ENCODE peak calls at places on chromosome 2, in nine cellular contexts. One of them, this sample, is unnamed.

GRCh38 chr2:207768168-207768890 is 1.4 kb downstream of the FZD5 start:
- DNase-seq in spleen: peak
- DNase-seq in stomach: peak
- DNase-seq in HepG2: peak
- DNase-seq in Panc1: no peak
- DNase-seq in GM12891: no peak
- DNase-seq in GM23338: peak
- DNase-seq in SK-N-SH: peak
- DNase-seq in GM12892: peak
- DNase-seq in this sample: peak

GRCh38 chr2:141555876-141556470 is 574.8 kb downstream of the LRP1B start:
- DNase-seq in Panc1: no peak
- DNase-seq in spleen: no peak
- DNase-seq in HepG2: no peak
- DNase-seq in SK-N-SH: no peak
- DNase-seq in GM12891: no peak
- DNase-seq in GM23338: no peak
- DNase-seq in stomach: no peak
- DNase-seq in GM12892: no peak
- DNase-seq in this sample: no peak

GRCh38 chr2:151102196-151102692 is 159.4 kb downstream of the RBM43 start:
- DNase-seq in Panc1: no peak
- DNase-seq in spleen: no peak
- DNase-seq in SK-N-SH: peak
- DNase-seq in stomach: no peak
- DNase-seq in GM23338: no peak
- DNase-seq in HepG2: no peak
- DNase-seq in GM12892: no peak
- DNase-seq in GM12891: no peak
- DNase-seq in this sample: no peak

GRCh38 chr2:69955029-69955428 is 6.4 kb downstream of the ASPRV1 start:
- DNase-seq in stomach: no peak
- DNase-seq in spleen: no peak
- DNase-seq in Panc1: no peak
- DNase-seq in HepG2: peak
- DNase-seq in GM23338: no peak
- DNase-seq in GM12891: no peak
- DNase-seq in GM12892: no peak
- DNase-seq in SK-N-SH: no peak
- DNase-seq in this sample: no peak

GRCh38 chr2:100895402-100895801 is 75.5 kb downstream of the NPAS2 start:
- DNase-seq in GM12891: no peak
- DNase-seq in HepG2: no peak
- DNase-seq in spleen: no peak
- DNase-seq in Panc1: no peak
- DNase-seq in SK-N-SH: peak
- DNase-seq in stomach: peak
- DNase-seq in GM23338: no peak
- DNase-seq in GM12892: no peak
- DNase-seq in this sample: peak

GRCh38 chr2:55954306-55955035 is 30.9 kb upstream of the EFEMP1 start:
- DNase-seq in SK-N-SH: no peak
- DNase-seq in GM12892: no peak
- DNase-seq in HepG2: no peak
- DNase-seq in stomach: no peak
- DNase-seq in spleen: no peak
- DNase-seq in Panc1: no peak
- DNase-seq in GM23338: no peak
- DNase-seq in GM12891: no peak
- DNase-seq in this sample: no peak

GRCh38 chr2:170313636-170314348 is 135.8 kb downstream of the MYO3B start:
- DNase-seq in stomach: no peak
- DNase-seq in Panc1: no peak
- DNase-seq in GM12891: no peak
- DNase-seq in HepG2: no peak
- DNase-seq in SK-N-SH: no peak
- DNase-seq in GM23338: no peak
- DNase-seq in GM12892: no peak
- DNase-seq in spleen: no peak
- DNase-seq in this sample: no peak

GRCh38 chr2:196162586-196163180 is 8.7 kb downstream of the STK17B start:
- DNase-seq in GM12891: no peak
- DNase-seq in HepG2: no peak
- DNase-seq in GM23338: no peak
- DNase-seq in Panc1: no peak
- DNase-seq in stomach: no peak
- DNase-seq in spleen: no peak
- DNase-seq in SK-N-SH: no peak
- DNase-seq in GM12892: no peak
- DNase-seq in this sample: no peak

GRCh38 chr2:64488050-64488974 is 34.4 kb downstream of the LGALSL start:
- DNase-seq in Panc1: peak
- DNase-seq in SK-N-SH: peak
- DNase-seq in GM12892: peak
- DNase-seq in HepG2: peak
- DNase-seq in GM12891: peak
- DNase-seq in spleen: peak
- DNase-seq in GM23338: peak
- DNase-seq in stomach: peak
- DNase-seq in this sample: peak

GRCh38 chr2:196066794-196067382 is 1.7 kb downstream of the DNAH7 start:
- DNase-seq in stomach: no peak
- DNase-seq in Panc1: no peak
- DNase-seq in SK-N-SH: peak
- DNase-seq in spleen: no peak
- DNase-seq in HepG2: no peak
- DNase-seq in GM12891: no peak
- DNase-seq in GM23338: peak
- DNase-seq in GM12892: peak
- DNase-seq in this sample: no peak

GRCh38 chr2:109558076-109558882 is 55.5 kb downstream of the SEPTIN10 start:
- DNase-seq in GM12891: no peak
- DNase-seq in stomach: peak
- DNase-seq in HepG2: peak
- DNase-seq in spleen: no peak
- DNase-seq in GM12892: no peak
- DNase-seq in SK-N-SH: no peak
- DNase-seq in Panc1: peak
- DNase-seq in GM23338: peak
- DNase-seq in this sample: no peak

GRCh38 chr2:219609149-219609750 is 11.6 kb downstream of the STK11IP start:
- DNase-seq in GM23338: no peak
- DNase-seq in HepG2: no peak
- DNase-seq in spleen: no peak
- DNase-seq in SK-N-SH: no peak
- DNase-seq in stomach: no peak
- DNase-seq in GM12892: no peak
- DNase-seq in GM12891: no peak
- DNase-seq in Panc1: no peak
- DNase-seq in this sample: no peak

GRCh38 chr2:219611306-219611705 is 13.6 kb downstream of the STK11IP start:
- DNase-seq in GM12892: no peak
- DNase-seq in GM23338: no peak
- DNase-seq in stomach: no peak
- DNase-seq in SK-N-SH: no peak
- DNase-seq in HepG2: no peak
- DNase-seq in spleen: peak
- DNase-seq in GM12891: no peak
- DNase-seq in Panc1: no peak
- DNase-seq in this sample: no peak

GRCh38 chr2:219607931-219608330 is 10.3 kb downstream of the STK11IP start:
- DNase-seq in SK-N-SH: no peak
- DNase-seq in Panc1: no peak
- DNase-seq in HepG2: no peak
- DNase-seq in stomach: no peak
- DNase-seq in GM23338: no peak
- DNase-seq in GM12891: no peak
- DNase-seq in GM12892: no peak
- DNase-seq in spleen: peak
- DNase-seq in this sample: no peak

GRCh38 chr2:219605607-219605954 is 7.9 kb downstream of the STK11IP start:
- DNase-seq in GM23338: no peak
- DNase-seq in SK-N-SH: no peak
- DNase-seq in HepG2: no peak
- DNase-seq in stomach: no peak
- DNase-seq in spleen: peak
- DNase-seq in Panc1: no peak
- DNase-seq in GM12892: no peak
- DNase-seq in GM12891: no peak
- DNase-seq in this sample: no peak

DNA sequence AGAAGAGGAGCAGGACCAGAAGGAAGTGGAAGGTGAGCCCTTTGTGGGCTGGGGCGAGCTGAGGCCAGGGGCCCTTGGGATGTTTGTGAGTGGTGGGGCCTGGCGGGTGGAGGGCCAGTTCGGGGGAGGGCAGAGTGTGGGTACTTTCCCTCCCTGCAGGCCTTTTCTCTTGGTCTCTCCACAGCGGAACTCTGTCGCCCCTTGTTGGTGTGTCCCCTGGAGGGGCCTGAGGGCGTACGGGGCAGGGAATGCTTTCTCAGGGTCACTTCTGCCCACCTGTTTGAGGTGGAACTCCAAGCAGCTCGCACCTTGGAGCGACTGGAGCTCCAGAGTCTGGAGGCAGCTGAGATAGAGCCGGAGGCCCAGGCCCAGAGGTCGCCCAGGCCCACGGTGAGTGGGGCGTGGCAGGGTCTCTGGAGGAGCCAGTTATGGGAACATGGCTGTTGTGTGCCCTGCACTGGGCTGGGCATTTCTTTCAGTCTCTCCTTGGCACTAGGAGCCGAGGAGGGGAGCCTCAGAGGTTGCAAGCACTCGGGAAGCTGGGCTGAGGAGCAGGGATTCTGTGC is 10.8 kb downstream of the STK11IP start:
- DNase-seq in GM23338: no peak
- DNase-seq in HepG2: no peak
- DNase-seq in Panc1: no peak
- DNase-seq in stomach: no peak
- DNase-seq in GM12892: no peak
- DNase-seq in SK-N-SH: no peak
- DNase-seq in GM12891: no peak
- DNase-seq in spleen: peak
- DNase-seq in this sample: no peak
- TF ChIP-seq POLR2AphosphoS5 in GM23338: no peak
- TF ChIP-seq POLR2AphosphoS5 in HepG2: no peak
- TF ChIP-seq POLR2AphosphoS5 in Panc1: no peak
- TF ChIP-seq POLR2AphosphoS5 in stomach: no peak
- TF ChIP-seq POLR2AphosphoS5 in GM12892: no peak
- TF ChIP-seq POLR2AphosphoS5 in SK-N-SH: no peak
- TF ChIP-seq POLR2AphosphoS5 in GM12891: no peak
- TF ChIP-seq POLR2AphosphoS5 in spleen: no peak
- TF ChIP-seq POLR2AphosphoS5 in this sample: no peak

GRCh38 chr2:85710687-85711577 is 16.8 kb downstream of the GNLY start:
- DNase-seq in Panc1: no peak
- DNase-seq in GM12891: no peak
- DNase-seq in GM12892: no peak
- DNase-seq in spleen: peak
- DNase-seq in stomach: no peak
- DNase-seq in HepG2: no peak
- DNase-seq in GM23338: no peak
- DNase-seq in SK-N-SH: no peak
- DNase-seq in this sample: no peak
- TF ChIP-seq POLR2AphosphoS5 in Panc1: no peak
- TF ChIP-seq POLR2AphosphoS5 in GM12891: no peak
- TF ChIP-seq POLR2AphosphoS5 in GM12892: no peak
- TF ChIP-seq POLR2AphosphoS5 in spleen: peak
- TF ChIP-seq POLR2AphosphoS5 in stomach: no peak
- TF ChIP-seq POLR2AphosphoS5 in HepG2: no peak
- TF ChIP-seq POLR2AphosphoS5 in GM23338: no peak
- TF ChIP-seq POLR2AphosphoS5 in SK-N-SH: no peak
- TF ChIP-seq POLR2AphosphoS5 in this sample: peak

GRCh38 chr2:23383087-23383486 is 1.9 kb upstream of the KLHL29 start:
- DNase-seq in stomach: no peak
- DNase-seq in HepG2: no peak
- DNase-seq in spleen: no peak
- DNase-seq in SK-N-SH: no peak
- DNase-seq in GM12891: no peak
- DNase-seq in GM12892: no peak
- DNase-seq in GM23338: no peak
- DNase-seq in Panc1: no peak
- DNase-seq in this sample: no peak

GRCh38 chr2:23380562-23381065 is 4.4 kb upstream of the KLHL29 start:
- DNase-seq in spleen: no peak
- DNase-seq in SK-N-SH: no peak
- DNase-seq in Panc1: peak
- DNase-seq in HepG2: no peak
- DNase-seq in GM23338: no peak
- DNase-seq in GM12892: peak
- DNase-seq in stomach: no peak
- DNase-seq in GM12891: no peak
- DNase-seq in this sample: no peak

GRCh38 chr2:23379220-23379695 is 5.7 kb upstream of the KLHL29 start:
- DNase-seq in Panc1: no peak
- DNase-seq in HepG2: no peak
- DNase-seq in GM12891: no peak
- DNase-seq in stomach: no peak
- DNase-seq in GM12892: no peak
- DNase-seq in SK-N-SH: no peak
- DNase-seq in spleen: no peak
- DNase-seq in GM23338: no peak
- DNase-seq in this sample: no peak

GRCh38 chr2:23381498-23381897 is 3.5 kb upstream of the KLHL29 start:
- DNase-seq in stomach: no peak
- DNase-seq in spleen: no peak
- DNase-seq in HepG2: no peak
- DNase-seq in GM12891: no peak
- DNase-seq in SK-N-SH: no peak
- DNase-seq in GM23338: no peak
- DNase-seq in GM12892: no peak
- DNase-seq in Panc1: no peak
- DNase-seq in this sample: no peak

DNA sequence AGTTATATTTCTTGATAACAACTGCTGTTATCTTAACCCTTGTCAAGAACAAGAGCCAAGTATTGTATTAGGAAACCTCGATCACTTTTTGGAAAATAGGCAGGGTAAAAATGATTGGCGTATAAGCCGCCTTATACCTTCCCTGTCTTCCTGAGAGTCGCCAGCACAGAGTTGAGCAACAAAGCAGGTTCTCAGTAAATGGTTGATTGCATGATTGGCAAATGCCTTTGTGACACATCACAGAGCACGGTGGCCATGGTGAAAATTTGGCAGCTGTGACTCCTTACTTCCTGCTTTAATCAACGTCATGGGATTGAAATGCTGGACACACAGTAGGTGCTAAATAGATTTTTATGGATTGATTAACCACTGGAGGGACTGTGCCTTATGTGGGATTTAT is 3.9 kb upstream of the KLHL29 start:
- DNase-seq in GM12891: no peak
- DNase-seq in HepG2: peak
- DNase-seq in GM23338: no peak
- DNase-seq in Panc1: peak
- DNase-seq in GM12892: no peak
- DNase-seq in spleen: no peak
- DNase-seq in stomach: peak
- DNase-seq in SK-N-SH: no peak
- DNase-seq in this sample: no peak
- TF ChIP-seq POLR2AphosphoS5 in GM12891: no peak
- TF ChIP-seq POLR2AphosphoS5 in HepG2: no peak
- TF ChIP-seq POLR2AphosphoS5 in GM23338: no peak
- TF ChIP-seq POLR2AphosphoS5 in Panc1: no peak
- TF ChIP-seq POLR2AphosphoS5 in GM12892: peak
- TF ChIP-seq POLR2AphosphoS5 in spleen: no peak
- TF ChIP-seq POLR2AphosphoS5 in stomach: no peak
- TF ChIP-seq POLR2AphosphoS5 in SK-N-SH: no peak
- TF ChIP-seq POLR2AphosphoS5 in this sample: no peak

GRCh38 chr2:67997528-67998267 is 65.1 kb downstream of the C1D start:
- DNase-seq in stomach: no peak
- DNase-seq in GM23338: no peak
- DNase-seq in SK-N-SH: no peak
- DNase-seq in spleen: no peak
- DNase-seq in Panc1: peak
- DNase-seq in GM12892: no peak
- DNase-seq in HepG2: no peak
- DNase-seq in GM12891: no peak
- DNase-seq in this sample: no peak
- TF ChIP-seq POLR2AphosphoS5 in stomach: no peak
- TF ChIP-seq POLR2AphosphoS5 in GM23338: no peak
- TF ChIP-seq POLR2AphosphoS5 in SK-N-SH: peak
- TF ChIP-seq POLR2AphosphoS5 in spleen: no peak
- TF ChIP-seq POLR2AphosphoS5 in Panc1: no peak
- TF ChIP-seq POLR2AphosphoS5 in GM12892: no peak
- TF ChIP-seq POLR2AphosphoS5 in HepG2: no peak
- TF ChIP-seq POLR2AphosphoS5 in GM12891: no peak
- TF ChIP-seq POLR2AphosphoS5 in this sample: no peak

This sample was measured in sigmoid colon.